ENCODE peak calls at places on chromosomes 2 and 18, in six cellular contexts. One of them, this sample, is unnamed.

GRCh38 chr2:85234879-85235278 is 92.9 kb downstream of the TGOLN2 start:
- DNase-seq in body of pancreas: no peak
- DNase-seq in heart right ventricle: no peak
- DNase-seq in epithelial cell of esophagus: no peak
- DNase-seq in fibroblast of mammary gland: no peak
- DNase-seq in lower lobe of right lung: no peak
- DNase-seq in this sample: no peak

GRCh38 chr18:54080854-54081253 is 143.6 kb downstream of the MBD2 start:
- DNase-seq in body of pancreas: no peak
- DNase-seq in heart right ventricle: no peak
- DNase-seq in epithelial cell of esophagus: peak
- DNase-seq in fibroblast of mammary gland: no peak
- DNase-seq in lower lobe of right lung: no peak
- DNase-seq in this sample: no peak

GRCh38 chr18:69795785-69796184 is 151.9 kb downstream of the CD226 start:
- DNase-seq in body of pancreas: no peak
- DNase-seq in heart right ventricle: no peak
- DNase-seq in epithelial cell of esophagus: peak
- DNase-seq in fibroblast of mammary gland: no peak
- DNase-seq in lower lobe of right lung: no peak
- DNase-seq in this sample: no peak

GRCh38 chr2:218257390-218257981 is 3.3 kb upstream of the GPBAR1 start:
- DNase-seq in body of pancreas: peak
- DNase-seq in heart right ventricle: no peak
- DNase-seq in epithelial cell of esophagus: peak
- DNase-seq in fibroblast of mammary gland: peak
- DNase-seq in lower lobe of right lung: peak
- DNase-seq in this sample: no peak

GRCh38 chr2:71545572-71546274 is 92.4 kb downstream of the DYSF start:
- DNase-seq in body of pancreas: peak
- DNase-seq in heart right ventricle: no peak
- DNase-seq in epithelial cell of esophagus: peak
- DNase-seq in fibroblast of mammary gland: peak
- DNase-seq in lower lobe of right lung: no peak
- DNase-seq in this sample: no peak

GRCh38 chr2:100580474-100581264 is 17.9 kb downstream of the PDCL3 start:
- DNase-seq in body of pancreas: peak
- DNase-seq in heart right ventricle: no peak
- DNase-seq in epithelial cell of esophagus: no peak
- DNase-seq in fibroblast of mammary gland: no peak
- DNase-seq in lower lobe of right lung: peak
- DNase-seq in this sample: no peak

GRCh38 chr2:100891911-100892642 is 72.1 kb downstream of the NPAS2 start:
- DNase-seq in body of pancreas: no peak
- DNase-seq in heart right ventricle: no peak
- DNase-seq in epithelial cell of esophagus: peak
- DNase-seq in fibroblast of mammary gland: peak
- DNase-seq in lower lobe of right lung: no peak
- DNase-seq in this sample: no peak

GRCh38 chr2:68000170-68000825 is 62.5 kb downstream of the C1D start:
- DNase-seq in body of pancreas: no peak
- DNase-seq in heart right ventricle: no peak
- DNase-seq in epithelial cell of esophagus: no peak
- DNase-seq in fibroblast of mammary gland: peak
- DNase-seq in lower lobe of right lung: no peak
- DNase-seq in this sample: no peak

GRCh38 chr2:188610827-188611226 is 319.2 kb downstream of the GULP1 start:
- DNase-seq in body of pancreas: no peak
- DNase-seq in heart right ventricle: no peak
- DNase-seq in epithelial cell of esophagus: peak
- DNase-seq in fibroblast of mammary gland: peak
- DNase-seq in lower lobe of right lung: no peak
- DNase-seq in this sample: no peak

GRCh38 chr2:165305391-165306096 is 66.3 kb downstream of the SCN2A start:
- DNase-seq in body of pancreas: no peak
- DNase-seq in heart right ventricle: no peak
- DNase-seq in epithelial cell of esophagus: no peak
- DNase-seq in fibroblast of mammary gland: no peak
- DNase-seq in lower lobe of right lung: no peak
- DNase-seq in this sample: no peak

GRCh38 chr2:120395686-120396518 is 50.0 kb downstream of the INHBB start:
- DNase-seq in body of pancreas: peak
- DNase-seq in heart right ventricle: no peak
- DNase-seq in epithelial cell of esophagus: no peak
- DNase-seq in fibroblast of mammary gland: no peak
- DNase-seq in lower lobe of right lung: no peak
- DNase-seq in this sample: no peak

GRCh38 chr2:187875836-187876235 is 321.6 kb upstream of the TFPI start:
- DNase-seq in body of pancreas: no peak
- DNase-seq in heart right ventricle: no peak
- DNase-seq in epithelial cell of esophagus: no peak
- DNase-seq in fibroblast of mammary gland: peak
- DNase-seq in lower lobe of right lung: no peak
- DNase-seq in this sample: no peak

GRCh38 chr2:184564092-184564491 is 34.2 kb upstream of the ZNF804A start:
- DNase-seq in body of pancreas: no peak
- DNase-seq in heart right ventricle: no peak
- DNase-seq in epithelial cell of esophagus: no peak
- DNase-seq in fibroblast of mammary gland: no peak
- DNase-seq in lower lobe of right lung: no peak
- DNase-seq in this sample: no peak

GRCh38 chr2:177799531-177799930 is 273.0 kb downstream of the PDE11A start:
- DNase-seq in body of pancreas: no peak
- DNase-seq in heart right ventricle: no peak
- DNase-seq in epithelial cell of esophagus: peak
- DNase-seq in fibroblast of mammary gland: peak
- DNase-seq in lower lobe of right lung: no peak
- DNase-seq in this sample: no peak

GRCh38 chr2:8303322-8303832 is 378.5 kb upstream of the ID2 start:
- DNase-seq in body of pancreas: peak
- DNase-seq in heart right ventricle: peak
- DNase-seq in epithelial cell of esophagus: no peak
- DNase-seq in fibroblast of mammary gland: no peak
- DNase-seq in lower lobe of right lung: peak
- DNase-seq in this sample: peak

GRCh38 chr2:95700554-95700953 is 108.8 kb downstream of the TRIM43 start:
- DNase-seq in body of pancreas: peak
- DNase-seq in heart right ventricle: no peak
- DNase-seq in epithelial cell of esophagus: peak
- DNase-seq in fibroblast of mammary gland: no peak
- DNase-seq in lower lobe of right lung: no peak
- DNase-seq in this sample: no peak

GRCh38 chr18:3012306-3012919 is 531 bp downstream of the LPIN2 start:
- DNase-seq in body of pancreas: peak
- DNase-seq in heart right ventricle: peak
- DNase-seq in epithelial cell of esophagus: no peak
- DNase-seq in fibroblast of mammary gland: peak
- DNase-seq in lower lobe of right lung: no peak
- DNase-seq in this sample: peak

GRCh38 chr18:23857756-23858155 is 156.8 kb upstream of the TTC39C start:
- DNase-seq in body of pancreas: peak
- DNase-seq in heart right ventricle: no peak
- DNase-seq in epithelial cell of esophagus: peak
- DNase-seq in fibroblast of mammary gland: no peak
- DNase-seq in lower lobe of right lung: peak
- DNase-seq in this sample: no peak

GRCh38 chr2:36889782-36890181 is 76.6 kb downstream of the STRN start:
- DNase-seq in body of pancreas: no peak
- DNase-seq in heart right ventricle: no peak
- DNase-seq in epithelial cell of esophagus: peak
- DNase-seq in fibroblast of mammary gland: peak
- DNase-seq in lower lobe of right lung: no peak
- DNase-seq in this sample: no peak

GRCh38 chr2:46915281-46915810 is at the start of gene MCFD2:
- DNase-seq in body of pancreas: peak
- DNase-seq in heart right ventricle: peak
- DNase-seq in epithelial cell of esophagus: no peak
- DNase-seq in fibroblast of mammary gland: peak
- DNase-seq in lower lobe of right lung: peak
- DNase-seq in this sample: no peak

GRCh38 chr2:173978447-173978846 is 13.3 kb upstream of the SP3 start:
- DNase-seq in body of pancreas: no peak
- DNase-seq in heart right ventricle: no peak
- DNase-seq in epithelial cell of esophagus: peak
- DNase-seq in fibroblast of mammary gland: peak
- DNase-seq in lower lobe of right lung: no peak
- DNase-seq in this sample: no peak

GRCh38 chr2:179297922-179298321 is 33.3 kb upstream of the SESTD1 start:
- DNase-seq in body of pancreas: no peak
- DNase-seq in heart right ventricle: no peak
- DNase-seq in epithelial cell of esophagus: peak
- DNase-seq in fibroblast of mammary gland: no peak
- DNase-seq in lower lobe of right lung: no peak
- DNase-seq in this sample: no peak

DNA sequence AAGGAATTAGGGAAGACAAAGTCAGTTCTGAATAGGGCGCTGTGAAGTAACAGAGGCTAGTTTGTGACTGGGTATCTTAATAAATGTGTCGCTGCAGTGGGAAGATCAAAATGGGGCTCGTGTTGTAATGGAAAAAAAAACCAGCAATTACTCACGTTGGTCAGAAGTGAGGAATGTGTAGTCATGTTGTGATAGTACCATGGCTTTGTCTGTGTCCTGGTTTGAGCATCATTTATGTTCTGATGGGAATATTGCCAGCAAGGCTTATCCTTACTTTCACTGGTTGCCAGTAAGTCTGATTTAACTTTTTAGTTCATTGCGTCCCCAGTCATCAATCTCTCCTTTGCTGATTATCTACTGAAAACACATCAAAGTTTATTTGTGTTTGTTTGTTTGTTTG is 467.6 kb downstream of the NYAP2 start:
- DNase-seq in body of pancreas: no peak
- DNase-seq in heart right ventricle: no peak
- DNase-seq in epithelial cell of esophagus: peak
- DNase-seq in fibroblast of mammary gland: no peak
- DNase-seq in lower lobe of right lung: no peak
- DNase-seq in this sample: no peak
- TF ChIP-seq CTCF in body of pancreas: no peak
- TF ChIP-seq CTCF in heart right ventricle: no peak
- TF ChIP-seq CTCF in epithelial cell of esophagus: no peak
- TF ChIP-seq CTCF in fibroblast of mammary gland: no peak
- TF ChIP-seq CTCF in lower lobe of right lung: no peak
- TF ChIP-seq CTCF in this sample: no peak

GRCh38 chr2:202113571-202114142 is 40.6 kb downstream of the KIAA2012 start:
- DNase-seq in body of pancreas: no peak
- DNase-seq in heart right ventricle: no peak
- DNase-seq in epithelial cell of esophagus: peak
- DNase-seq in fibroblast of mammary gland: peak
- DNase-seq in lower lobe of right lung: no peak
- DNase-seq in this sample: no peak
- TF ChIP-seq CTCF in body of pancreas: no peak
- TF ChIP-seq CTCF in heart right ventricle: no peak
- TF ChIP-seq CTCF in epithelial cell of esophagus: no peak
- TF ChIP-seq CTCF in fibroblast of mammary gland: no peak
- TF ChIP-seq CTCF in lower lobe of right lung: no peak
- TF ChIP-seq CTCF in this sample: no peak

GRCh38 chr18:4068552-4069158 is 386.5 kb downstream of the DLGAP1 start:
- DNase-seq in body of pancreas: peak
- DNase-seq in heart right ventricle: no peak
- DNase-seq in epithelial cell of esophagus: peak
- DNase-seq in fibroblast of mammary gland: peak
- DNase-seq in lower lobe of right lung: no peak
- DNase-seq in this sample: no peak
- TF ChIP-seq CTCF in body of pancreas: peak
- TF ChIP-seq CTCF in heart right ventricle: peak
- TF ChIP-seq CTCF in epithelial cell of esophagus: peak
- TF ChIP-seq CTCF in fibroblast of mammary gland: peak
- TF ChIP-seq CTCF in lower lobe of right lung: peak
- TF ChIP-seq CTCF in this sample: peak

DNA sequence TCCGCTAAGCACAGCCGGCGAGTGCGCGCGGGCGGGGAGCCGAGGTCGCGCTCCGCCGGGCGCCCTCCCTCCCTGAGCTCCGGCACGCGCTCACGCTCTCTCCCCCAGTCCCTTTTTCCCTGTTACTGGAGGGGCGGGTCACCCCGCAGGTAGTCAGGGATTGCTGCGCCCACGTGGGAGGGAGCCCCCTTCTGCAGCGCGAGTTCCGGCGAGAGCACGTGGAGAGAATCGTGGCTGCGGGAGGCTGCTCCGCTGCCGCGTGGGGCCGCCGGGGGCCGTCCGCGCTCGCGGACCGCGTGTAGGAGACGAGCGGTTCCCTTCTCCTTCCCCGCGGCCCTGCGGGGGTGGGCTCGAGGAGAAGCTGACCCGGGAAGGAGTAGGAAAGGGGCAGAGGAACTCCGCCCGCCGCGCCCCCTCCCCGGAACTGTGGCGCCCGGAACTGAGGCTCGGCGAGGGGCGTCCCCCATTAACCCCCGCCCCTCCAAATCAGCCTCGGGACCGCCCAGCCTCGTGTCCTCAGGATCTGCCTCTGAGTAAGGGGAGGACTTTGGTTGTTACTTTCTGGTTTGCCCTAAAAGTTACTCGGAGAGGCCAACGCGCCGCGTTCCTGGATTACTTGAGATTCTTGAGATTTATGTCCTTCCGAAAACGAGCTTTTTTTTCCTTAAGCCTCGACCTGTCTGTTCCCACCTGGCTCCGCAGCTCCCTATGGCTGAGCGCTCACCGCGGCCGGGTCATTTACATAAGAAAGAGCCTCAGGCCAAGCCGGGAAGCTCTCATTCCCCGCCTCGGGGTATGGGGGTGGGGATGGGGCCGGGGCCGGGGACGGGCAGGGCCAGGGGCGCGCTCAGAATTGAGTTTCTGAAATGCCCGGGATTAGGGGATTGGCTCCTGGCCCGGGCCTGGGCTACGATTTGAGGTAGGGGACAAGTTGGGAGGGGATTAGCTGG is 1.2 kb downstream of the HK2 start:
- DNase-seq in body of pancreas: peak
- DNase-seq in heart right ventricle: peak
- DNase-seq in epithelial cell of esophagus: peak
- DNase-seq in fibroblast of mammary gland: peak
- DNase-seq in lower lobe of right lung: peak
- DNase-seq in this sample: no peak
- TF ChIP-seq CTCF in body of pancreas: no peak
- TF ChIP-seq CTCF in heart right ventricle: no peak
- TF ChIP-seq CTCF in epithelial cell of esophagus: no peak
- TF ChIP-seq CTCF in fibroblast of mammary gland: no peak
- TF ChIP-seq CTCF in lower lobe of right lung: no peak
- TF ChIP-seq CTCF in this sample: no peak

GRCh38 chr2:81266106-81266505 is 961.6 kb upstream of the LRRTM1 start:
- DNase-seq in body of pancreas: no peak
- DNase-seq in heart right ventricle: no peak
- DNase-seq in epithelial cell of esophagus: no peak
- DNase-seq in fibroblast of mammary gland: no peak
- DNase-seq in lower lobe of right lung: no peak
- DNase-seq in this sample: no peak
- TF ChIP-seq CTCF in body of pancreas: peak
- TF ChIP-seq CTCF in heart right ventricle: no peak
- TF ChIP-seq CTCF in epithelial cell of esophagus: no peak
- TF ChIP-seq CTCF in fibroblast of mammary gland: no peak
- TF ChIP-seq CTCF in lower lobe of right lung: peak
- TF ChIP-seq CTCF in this sample: no peak

DNA sequence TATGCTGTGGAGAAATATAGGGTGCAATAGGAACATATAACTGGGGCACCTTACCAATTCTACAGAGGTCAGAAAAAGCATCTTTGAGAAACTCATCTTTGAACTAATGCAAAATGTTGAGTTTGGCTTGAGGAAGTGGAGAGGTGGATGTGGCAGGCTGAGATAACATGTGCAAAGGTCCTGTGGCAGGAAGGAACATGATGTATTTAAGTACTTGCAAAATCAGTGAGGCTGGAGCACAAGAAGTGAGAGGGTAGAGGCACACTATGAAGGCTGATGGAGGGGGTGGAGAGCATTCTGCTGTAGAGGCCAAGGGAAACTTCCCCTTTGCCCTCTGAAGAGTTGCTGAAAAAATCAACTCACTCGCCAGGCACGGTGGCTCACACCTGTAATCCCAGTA is 14.7 kb upstream of the RAB1A start:
- DNase-seq in body of pancreas: no peak
- DNase-seq in heart right ventricle: no peak
- DNase-seq in epithelial cell of esophagus: no peak
- DNase-seq in fibroblast of mammary gland: no peak
- DNase-seq in lower lobe of right lung: no peak
- DNase-seq in this sample: no peak
- TF ChIP-seq CTCF in body of pancreas: no peak
- TF ChIP-seq CTCF in heart right ventricle: no peak
- TF ChIP-seq CTCF in epithelial cell of esophagus: no peak
- TF ChIP-seq CTCF in fibroblast of mammary gland: no peak
- TF ChIP-seq CTCF in lower lobe of right lung: no peak
- TF ChIP-seq CTCF in this sample: no peak